ENCODE peak calls at places on chromosomes 4 and X, in seven cellular contexts. F, Q, K, H, L, S and E are unnamed samples.

GRCh38 chr4:131613824-131614216 is 1535.3 kb upstream of the PCDH10 start:
- DNase-seq in F (no peak), Q (peak), K (no peak), H (no peak), L (no peak), S (no peak), E (no peak)

GRCh38 chr4:142534994-142535393 is 311.1 kb downstream of the INPP4B start:
- DNase-seq in F (peak), Q (no peak), K (peak), H (no peak), L (no peak), S (no peak), E (no peak)

GRCh38 chr4:150010525-150011126 is 67.6 kb upstream of the DCLK2 start:
- DNase-seq in F (peak), Q (peak), K (peak), H (peak), L (peak), S (no peak), E (no peak)

GRCh38 chr4:177879851-177880250 is 437.6 kb upstream of the AGA start:
- DNase-seq in F (no peak), Q (peak), K (no peak), H (no peak), L (no peak), S (no peak), E (no peak)

GRCh38 chr4:181235361-181235760 is 1007.8 kb upstream of the TENM3 start:
- DNase-seq in F (no peak), Q (no peak), K (no peak), H (no peak), L (no peak), S (no peak), E (peak)

GRCh38 chrX:131734621-131735020 is 190.7 kb downstream of the OR13H1 start:
- DNase-seq in F (peak), Q (peak), K (peak), H (no peak), L (no peak), S (no peak), E (no peak)

GRCh38 chr4:40493160-40493559 is 136.5 kb downstream of the RBM47 start:
- DNase-seq in F (no peak), Q (no peak), K (peak), H (no peak), L (no peak), S (no peak), E (no peak)

GRCh38 chrX:47578692-47579091 is 3.5 kb upstream of the TIMP1 start:
- DNase-seq in F (no peak), Q (no peak), K (no peak), H (no peak), L (no peak), S (no peak), E (no peak)

GRCh38 chr4:128757712-128758111 is 51.8 kb upstream of the JADE1 start:
- DNase-seq in F (no peak), Q (peak), K (no peak), H (peak), L (no peak), S (no peak), E (peak)

GRCh38 chrX:14209034-14209433 is 179.3 kb upstream of the GEMIN8 start:
- DNase-seq in F (no peak), Q (no peak), K (no peak), H (no peak), L (no peak), S (no peak), E (no peak)

GRCh38 chr4:139973015-139973414 is 181.0 kb downstream of the MAML3 start:
- DNase-seq in F (peak), Q (no peak), K (peak), H (no peak), L (no peak), S (no peak), E (no peak)

GRCh38 chr4:76007089-76007559 is at the start of gene CXCL9:
- DNase-seq in F (no peak), Q (no peak), K (no peak), H (no peak), L (no peak), S (no peak), E (no peak)

GRCh38 chr4:13918110-13918509 is 290.6 kb upstream of the BOD1L1 start:
- DNase-seq in F (peak), Q (no peak), K (peak), H (peak), L (no peak), S (no peak), E (no peak)

GRCh38 chrX:109848451-109849050 is 115.5 kb upstream of the ACSL4 start:
- DNase-seq in F (no peak), Q (no peak), K (no peak), H (no peak), L (no peak), S (no peak), E (peak)

GRCh38 chrX:133412246-133412645 is 3.0 kb downstream of the GPC4 start:
- DNase-seq in F (peak), Q (no peak), K (peak), H (no peak), L (no peak), S (no peak), E (no peak)

GRCh38 chrX:9897761-9898161 is 69.4 kb upstream of the CLDN34 start:
- DNase-seq in F (peak), Q (no peak), K (peak), H (no peak), L (no peak), S (no peak), E (no peak)

GRCh38 chr4:137993232-137993631 is 248.9 kb downstream of the SLC7A11 start:
- DNase-seq in F (no peak), Q (no peak), K (no peak), H (no peak), L (no peak), S (no peak), E (no peak)
- TF ChIP-seq CTCF in F (no peak), Q (no peak), K (no peak), H (no peak), L (no peak), S (no peak), E (no peak)

DNA sequence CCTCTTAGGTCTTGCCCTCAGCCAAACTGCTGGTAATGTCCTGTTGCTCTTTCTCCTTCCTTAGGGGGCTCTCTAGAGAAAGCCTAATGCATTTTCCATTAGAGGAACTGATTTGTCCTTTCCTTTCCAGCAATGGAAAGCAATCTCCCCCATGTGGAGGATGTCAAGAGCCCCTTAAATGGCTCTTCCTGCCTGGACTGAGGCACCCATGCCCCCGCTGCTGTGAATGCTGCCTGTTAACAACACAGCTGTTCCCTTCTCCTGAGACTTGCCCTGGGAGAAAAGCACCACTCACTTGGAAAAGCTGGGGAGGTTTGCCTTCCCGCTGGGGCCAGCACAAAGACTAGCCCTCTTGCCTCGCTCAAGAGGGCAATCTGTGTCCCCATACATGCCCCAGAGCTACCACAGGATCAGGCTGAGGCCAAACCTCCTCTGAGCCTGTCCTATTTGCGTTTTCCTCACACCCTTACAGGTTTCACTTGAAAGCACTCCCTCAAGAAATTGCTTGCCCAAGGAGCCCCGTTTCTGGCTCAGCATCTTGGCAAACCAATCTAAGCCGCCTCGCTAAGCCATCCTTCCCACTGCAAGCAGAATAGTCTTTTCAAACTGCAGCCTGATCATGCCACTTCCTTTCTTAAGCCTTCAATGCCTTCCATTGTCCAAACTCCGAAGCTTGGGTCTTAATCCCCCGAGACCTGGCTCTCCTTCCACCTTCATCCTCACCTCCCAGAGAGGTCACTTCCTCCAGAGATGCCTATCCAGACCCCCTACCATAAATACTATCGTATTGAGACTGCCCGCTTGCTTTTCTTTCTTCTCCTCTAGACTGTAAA is 23.2 kb upstream of the SMIM20 start:
- DNase-seq in F (no peak), Q (no peak), K (no peak), H (no peak), L (no peak), S (no peak), E (peak)
- TF ChIP-seq CTCF in F (no peak), Q (no peak), K (no peak), H (no peak), L (no peak), S (no peak), E (no peak)

DNA sequence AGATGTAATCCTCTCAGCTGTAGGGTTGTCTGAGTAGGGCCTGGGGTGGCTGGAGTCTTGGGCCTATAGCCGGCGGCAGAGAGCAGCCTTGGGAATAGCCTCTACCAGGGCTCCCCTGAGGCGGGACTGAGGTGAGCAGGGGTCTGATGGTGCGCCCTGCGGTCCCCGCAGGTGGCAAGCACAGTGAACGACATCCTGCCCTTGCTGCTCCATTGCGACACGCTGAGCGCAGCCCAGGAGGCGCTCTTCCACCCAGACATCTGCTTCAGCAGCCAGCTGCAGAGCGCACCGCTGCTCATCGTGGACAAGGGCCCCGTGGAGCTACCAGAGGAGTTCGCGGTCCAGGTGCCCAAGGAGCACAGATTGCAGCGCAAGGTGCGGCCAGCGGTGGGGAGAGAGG is 317.0 kb downstream of the ADGRL3 start:
- DNase-seq in F (no peak), Q (no peak), K (no peak), H (no peak), L (peak), S (no peak), E (peak)
- TF ChIP-seq CTCF in F (no peak), Q (no peak), K (no peak), H (no peak), L (peak), S (no peak), E (no peak)

GRCh38 chr4:174222266-174222872 is 61.1 kb downstream of the FBXO8 start:
- DNase-seq in F (peak), Q (peak), K (peak), H (no peak), L (no peak), S (no peak), E (no peak)
- TF ChIP-seq CTCF in F (peak), Q (peak), K (peak), H (peak), L (peak), S (no peak), E (peak)

DNA sequence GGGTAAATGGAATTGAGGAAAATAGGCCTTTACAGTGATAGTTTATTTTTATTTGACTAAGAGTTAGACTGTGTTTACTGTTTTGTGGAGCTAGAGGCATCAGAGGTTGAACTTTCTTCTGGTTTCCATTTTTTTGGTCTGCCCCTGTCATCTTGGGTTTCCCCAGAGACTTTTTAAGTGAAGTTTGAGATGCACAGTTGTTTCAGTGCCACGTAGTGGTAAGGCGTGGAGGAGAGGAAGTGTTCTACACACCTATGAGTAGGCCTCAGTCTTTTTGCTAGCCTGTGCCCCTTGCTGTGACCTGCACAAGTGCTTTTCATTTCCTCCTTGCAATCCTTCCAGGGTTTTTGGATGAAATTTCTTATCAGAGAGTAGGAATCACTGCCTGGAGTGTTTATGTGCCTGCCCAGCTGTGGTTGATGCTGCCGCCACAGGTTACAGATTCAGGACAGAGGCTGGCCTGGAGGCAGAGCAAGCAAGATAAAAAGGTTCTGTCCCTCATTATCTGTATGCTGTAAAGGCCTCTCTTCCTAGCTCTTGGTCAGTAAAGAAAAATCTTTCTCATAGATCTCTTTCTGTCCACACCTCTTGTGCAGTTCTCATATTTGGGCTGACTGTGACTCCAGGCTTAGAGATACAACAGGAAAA is 12.5 kb upstream of the HSFX4 start:
- DNase-seq in F (no peak), Q (peak), K (no peak), H (no peak), L (no peak), S (no peak), E (no peak)
- TF ChIP-seq CTCF in F (no peak), Q (peak), K (no peak), H (no peak), L (no peak), S (no peak), E (no peak)

GRCh38 chr4:104531390-104531789 is 36.7 kb upstream of the CXXC4 start:
- DNase-seq in F (no peak), Q (no peak), K (no peak), H (no peak), L (no peak), S (no peak), E (no peak)
- TF ChIP-seq CTCF in F (no peak), Q (no peak), K (no peak), H (no peak), L (no peak), S (no peak), E (no peak)